ENCODE peak calls at places on chromosomes 6 and 20, in four cellular contexts. Y is fibroblast of mammary gland, S is cardiac muscle cell, X is psoas muscle. Z is an unnamed sample.

GRCh38 chr6:137282253-137282652 is 63.1 kb upstream of the IFNGR1 start:
- DNase-seq in X (no peak), Y (no peak), S (no peak), Z (no peak)

GRCh38 chr6:75207211-75207984 is 1.5 kb upstream of the COL12A1 start:
- DNase-seq in X (peak; percentile 58), S (no peak), Y (peak; percentile 69), Z (no peak)

GRCh38 chr20:5870462-5871021 is 79.8 kb downstream of the TRMT6 start:
- DNase-seq in X (no peak), Y (peak; percentile 48), S (no peak), Z (peak; percentile 55)

GRCh38 chr6:161044335-161044734 is 52.8 kb downstream of the MAP3K4 start:
- DNase-seq in S (no peak), X (no peak), Y (peak; percentile 46), Z (no peak)

GRCh38 chr6:114762145-114762544 is 419.3 kb upstream of the HS3ST5 start:
- DNase-seq in Y (no peak), S (no peak), X (no peak), Z (no peak)

GRCh38 chr6:12353731-12354130 is 63.6 kb downstream of the EDN1 start:
- DNase-seq in S (no peak), X (no peak), Y (peak; percentile 27), Z (no peak)

GRCh38 chr6:110158479-110158878 is 21.0 kb downstream of the WASF1 start:
- DNase-seq in S (no peak), X (no peak), Y (peak; percentile 31), Z (peak; percentile 10)

GRCh38 chr6:160248538-160248937 is 10.1 kb downstream of the SLC22A2 start:
- DNase-seq in Y (peak; percentile 24), X (no peak), S (no peak), Z (peak; percentile 90)

GRCh38 chr20:840858-841567 is 7.5 kb downstream of the FAM110A start:
- DNase-seq in S (no peak), Y (no peak), X (peak; percentile 53), Z (peak; percentile 65)

GRCh38 chr6:2529217-2529719 is 221.5 kb downstream of the MYLK4 start:
- DNase-seq in S (no peak), Y (no peak), X (no peak), Z (peak; percentile 20)

GRCh38 chr6:40882321-40882720 is 156.7 kb downstream of the UNC5CL start:
- DNase-seq in X (no peak), Y (no peak), S (peak; percentile 70), Z (no peak)

GRCh38 chr6:4999586-4999985 is 4.3 kb downstream of the RPP40 start:
- DNase-seq in Y (no peak), X (no peak), S (no peak), Z (no peak)

GRCh38 chr6:168326294-168327261 is 7.0 kb upstream of the DACT2 start:
- DNase-seq in S (no peak), X (no peak), Y (no peak), Z (no peak)

GRCh38 chr20:45470262-45470931 is 844 bp downstream of the WFDC2 start:
- DNase-seq in Y (peak; percentile 7), X (peak; percentile 59), S (peak; percentile 64), Z (peak; percentile 26)

GRCh38 chr6:149899926-149900619 is 2.2 kb upstream of the RAET1E start:
- DNase-seq in X (no peak), Y (no peak), S (no peak), Z (no peak)

GRCh38 chr6:72865467-72865866 is 243.6 kb downstream of the KCNQ5 start:
- DNase-seq in X (peak; percentile 63), Y (peak; percentile 28), S (no peak), Z (peak; percentile 39)

GRCh38 chr6:96520039-96520850 is 1.4 kb upstream of the UFL1 start:
- DNase-seq in X (no peak), Y (peak; percentile 15), S (no peak), Z (peak; percentile 92)
- H3K4me3 ChIP-seq in X (peak overlapping the region; percentile 94), Y (peak overlapping the region; percentile 82), S (peak overlapping the region; percentile 85), Z (peak overlapping the region; percentile 78)

GRCh38 chr6:3847521-3847920 is 1.7 kb upstream of the FAM50B start:
- DNase-seq in Y (no peak), X (no peak), S (no peak), Z (no peak)

GRCh38 chr6:3849681-3850450 is 693 bp downstream of the FAM50B start:
- DNase-seq in S (no peak), Y (no peak), X (peak; percentile 71), Z (peak; percentile 14)

GRCh38 chr6:3848925-3849605 is at the start of gene FAM50B:
- DNase-seq in S (peak; percentile 65), Y (peak; percentile 80), X (peak; percentile 97), Z (peak; percentile 86)

GRCh38 chr6:3850451-3851203 is 1.5 kb downstream of the FAM50B start:
- DNase-seq in X (no peak), Y (no peak), S (no peak), Z (no peak)

DNA sequence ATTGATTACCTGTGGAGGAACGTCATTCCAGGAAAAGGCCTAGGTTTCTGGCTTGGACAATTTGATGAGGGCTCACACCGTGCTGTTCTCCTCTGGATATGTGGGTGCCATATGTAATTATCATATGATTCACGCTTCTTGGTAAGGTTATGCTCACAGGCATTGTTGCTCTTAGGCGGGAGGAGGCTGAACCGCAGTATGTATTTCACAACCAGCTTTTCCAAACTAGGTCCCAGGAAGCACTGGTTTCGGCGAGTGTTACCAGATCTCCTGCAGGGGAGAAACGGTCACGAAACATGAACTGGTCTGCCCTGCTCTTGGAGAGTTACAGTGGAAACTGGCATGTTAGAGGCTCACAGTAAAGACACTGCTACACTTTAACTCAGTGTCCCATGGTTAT is 793 bp upstream of the FAM50B start:
- DNase-seq in S (no peak), X (no peak), Y (peak; percentile 35), Z (peak; percentile 35)
- H3K4me3 ChIP-seq in S (no peak overlapping the region), X (peak overlapping the region; percentile 66), Y (peak overlapping the region; percentile 43), Z (peak overlapping the region; percentile 9)

GRCh38 chr6:116461563-116462507 is 660 bp downstream of the CALHM6 start:
- DNase-seq in Y (peak; percentile 52), S (peak; percentile 71), X (peak; percentile 79), Z (peak; percentile 67)
- H3K4me3 ChIP-seq in Y (peak overlapping the region; percentile 31), S (peak overlapping the region; percentile 33), X (peak overlapping the region; percentile 71), Z (peak overlapping the region; percentile 23)

GRCh38 chr6:1526689-1527088 is 83.0 kb upstream of the FOXC1 start:
- DNase-seq in Y (no peak), S (no peak), X (no peak), Z (no peak)
- H3K4me3 ChIP-seq in Y (no peak overlapping the region), S (no peak overlapping the region), X (peak overlapping the region; percentile 30), Z (no peak overlapping the region)